ENCODE peak calls at places on chromosomes 6 and 20, in ten cellular contexts. L is naive thymus-derived CD4-positive, alpha-beta T cell; F is stimulated activated CD4-positive, alpha-beta T cell treated with anti-CD3 and anti-CD28 coated beads, Interleukin-15, amount 100 ng/mL, for 24 hours; W is HCT116; C is mucosa of descending colon; Q is brain microvascular endothelial cell; P is HFFc6; Y is iris pigment epithelial cell; M is activated CD8-positive, alpha-beta T cell treated with anti-CD3 and anti-CD28 coated beads for 36 hours; D is cardiac muscle cell. R is an unnamed sample.

GRCh38 chr6:106117579-106117978 is 31.4 kb downstream of the PRDM1 start:
- DNase-seq in L (peak; percentile 82), F (peak; percentile 59), W (no peak), C (no peak), Q (no peak), P (no peak), Y (no peak), M (peak; percentile 87), D (no peak), R (no peak)

GRCh38 chr6:168709034-168709433 is 268.1 kb downstream of the SMOC2 start:
- DNase-seq in L (no peak), F (no peak), W (no peak), C (no peak), Q (no peak), P (no peak), Y (no peak), M (no peak), D (no peak), R (no peak)

GRCh38 chr6:31928672-31928939 is 1.1 kb downstream of the C2 start:
- DNase-seq in L (no peak), F (no peak), W (no peak), C (no peak), Q (no peak), P (no peak), Y (no peak), M (no peak), D (no peak), R (no peak)

GRCh38 chr20:535958-536357 is 7.6 kb downstream of the CSNK2A1 start:
- DNase-seq in L (no peak), F (no peak), W (no peak), C (peak; percentile 71), Q (no peak), P (no peak), Y (peak; percentile 37), M (no peak), D (no peak), R (no peak)

GRCh38 chr20:11270566-11270965 is 596.8 kb upstream of the JAG1 start:
- DNase-seq in L (no peak), F (no peak), W (no peak), C (no peak), Q (no peak), P (no peak), Y (no peak), M (no peak), D (no peak), R (no peak)

GRCh38 chr6:99661870-99662269 is 55.2 kb downstream of the PRDM13 start:
- DNase-seq in L (no peak), F (no peak), W (no peak), C (no peak), Q (no peak), P (no peak), Y (no peak), M (no peak), D (no peak), R (no peak)

GRCh38 chr20:62980970-62981369 is 25.8 kb downstream of the BHLHE23 start:
- DNase-seq in L (peak; percentile 82), F (peak; percentile 53), W (no peak), C (no peak), Q (no peak), P (no peak), Y (peak; percentile 31), M (peak; percentile 58), D (peak; percentile 6), R (no peak)

GRCh38 chr20:24672886-24673677 is 203.7 kb downstream of the SYNDIG1 start:
- DNase-seq in L (no peak), F (no peak), W (no peak), C (no peak), Q (peak; percentile 89), P (peak; percentile 97), Y (peak; percentile 95), M (no peak), D (peak; percentile 96), R (no peak)

GRCh38 chr6:161434921-161435411 is 161.1 kb upstream of the AGPAT4 start:
- DNase-seq in L (no peak), F (no peak), W (no peak), C (no peak), Q (peak; percentile 94), P (peak; percentile 62), Y (peak; percentile 90), M (no peak), D (peak; percentile 96), R (no peak)

GRCh38 chr6:31307669-31308049 is 35.8 kb upstream of the HLA-C start:
- DNase-seq in L (no peak), F (no peak), W (no peak), C (no peak), Q (no peak), P (no peak), Y (no peak), M (no peak), D (no peak), R (no peak)

R was measured in NCI-H460.